ENCODE peak calls at places on chromosomes 5 and 9, in four cellular contexts. H, E, L and G are unnamed samples.

GRCh38 chr9:93319301-93319991 is 132.0 kb upstream of the FAM120A start:
- DNase-seq in H (no peak), E (no peak), L (no peak), G (no peak)

GRCh38 chr5:68821056-68821455 is 272.8 kb upstream of the SLC30A5 start:
- DNase-seq in H (no peak), E (no peak), L (no peak), G (no peak)

GRCh38 chr5:109911731-109912130 is 222.0 kb downstream of the MAN2A1 start:
- DNase-seq in H (no peak), E (no peak), L (no peak), G (no peak)

GRCh38 chr5:119355636-119356383 is at the start of gene TNFAIP8:
- DNase-seq in H (no peak), E (peak; percentile 51), L (peak; percentile 58), G (peak; percentile 46)

GRCh38 chr9:113950195-113951031 is 74.3 kb downstream of the ZNF618 start:
- DNase-seq in H (no peak), E (no peak), L (no peak), G (no peak)

GRCh38 chr9:131503626-131504465 is 1.1 kb downstream of the POMT1 start:
- DNase-seq in H (peak; percentile 47), E (no peak), L (peak; percentile 22), G (peak; percentile 67)

GRCh38 chr9:18896531-18897179 is 136.4 kb downstream of the SAXO1 start:
- DNase-seq in H (no peak), E (no peak), L (no peak), G (no peak)

GRCh38 chr5:53430618-53431252 is 49.7 kb upstream of the FST start:
- DNase-seq in H (no peak), E (no peak), L (no peak), G (no peak)

GRCh38 chr9:136899196-136899595 is 12.9 kb downstream of the TRAF2 start:
- DNase-seq in H (no peak), E (no peak), L (no peak), G (no peak)

GRCh38 chr9:120592210-120592609 is 12.2 kb upstream of the CDK5RAP2 start:
- DNase-seq in H (no peak), E (no peak), L (no peak), G (no peak)

GRCh38 chr9:131839281-131840084 is 99.6 kb upstream of the RAPGEF1 start:
- DNase-seq in H (peak; percentile 42), E (no peak), L (no peak), G (peak; percentile 72)

GRCh38 chr5:40551706-40552557 is 127.8 kb upstream of the PTGER4 start:
- DNase-seq in H (no peak), E (peak; percentile 22), L (no peak), G (no peak)

GRCh38 chr5:143244000-143244736 is 159.3 kb downstream of the NR3C1 start:
- DNase-seq in H (no peak), E (peak; percentile 71), L (no peak), G (no peak)

GRCh38 chr5:141957367-141957993 is 522 bp downstream of the PCDH12 start:
- DNase-seq in H (no peak), E (no peak), L (no peak), G (no peak)